ENCODE peak calls at places on chromosomes 5 and 9, in nine cellular contexts. A is stimulated activated CD4-positive, alpha-beta T cell treated with anti-CD3 and anti-CD28 coated beads, TNF-alpha, amount 100 ng/mL, for 1 hour; F is A172; Q is IMR-90; N is AG04449; K is NCI-H748 treated with DMSO at 0.1 percent for 48 hours; H is mucosa of descending colon; V is transverse colon; P is activated CD8-positive, alpha-beta T cell treated with anti-CD3 and anti-CD28 coated beads for 36 hours. B is an unnamed sample.

GRCh38 chr5:14444988-14445387 is 136.6 kb upstream of the OTULINL start:
- DNase-seq in K (no peak), Q (peak; percentile 66), A (no peak), V (no peak), H (no peak), P (no peak), N (no peak), F (peak; percentile 82), B (peak; percentile 84)

GRCh38 chr5:132070460-132071337 is 2.9 kb upstream of the CSF2 start:
- DNase-seq in K (no peak), N (no peak), F (peak; percentile 39), H (no peak), Q (peak; percentile 84), P (peak; percentile 80), A (no peak), V (no peak), B (no peak)

GRCh38 chr5:159156839-159157238 is 52.5 kb downstream of the RNF145 start:
- DNase-seq in H (no peak), A (no peak), P (peak; percentile 32), N (no peak), V (peak; percentile 10), Q (peak; percentile 83), K (peak; percentile 42), F (peak; percentile 74), B (peak; percentile 73)

GRCh38 chr5:87266914-87267573 is 639 bp upstream of the RASA1 start:
- DNase-seq in Q (no peak), V (no peak), K (no peak), N (no peak), A (no peak), F (no peak), P (no peak), H (no peak), B (no peak)

GRCh38 chr5:180352116-180352975 is 790 bp downstream of the GFPT2 start:
- DNase-seq in H (no peak), N (no peak), K (no peak), V (no peak), Q (no peak), A (no peak), P (no peak), F (no peak), B (no peak)

GRCh38 chr5:126971455-126972019 is 58.8 kb downstream of the MARCHF3 start:
- DNase-seq in F (no peak), P (no peak), K (no peak), Q (no peak), N (no peak), V (no peak), A (no peak), H (no peak), B (no peak)

GRCh38 chr9:4334439-4334838 is 34.6 kb upstream of the GLIS3 start:
- DNase-seq in H (peak; percentile 51), F (no peak), V (peak; percentile 42), N (no peak), P (no peak), A (no peak), K (peak; percentile 81), Q (peak; percentile 8), B (peak; percentile 58)

GRCh38 chr5:65418661-65419060 is 63.1 kb downstream of the ADAMTS6 start:
- DNase-seq in K (no peak), N (no peak), H (no peak), F (no peak), P (no peak), Q (peak; percentile 21), A (no peak), V (no peak), B (no peak)

GRCh38 chr9:136149853-136150252 is 31.2 kb upstream of the TMEM250 start:
- DNase-seq in F (no peak), P (no peak), H (no peak), N (no peak), V (no peak), Q (no peak), K (no peak), A (no peak), B (no peak)

GRCh38 chr5:95720094-95720793 is 10.9 kb upstream of the RHOBTB3 start:
- DNase-seq in P (no peak), K (no peak), N (no peak), F (no peak), V (no peak), Q (peak; percentile 55), A (no peak), H (no peak), B (no peak)

B was measured in PC-3.